ENCODE peak calls at places on chromosomes 4 and X, in six cellular contexts. G is IMR-90, D is lower leg skin, K is transverse colon, L is A549, Q is heart left ventricle. I is an unnamed sample.

GRCh38 chr4:81290818-81291217 is 75.8 kb upstream of the PRKG2 start:
- DNase-seq in G (no peak), Q (no peak), L (no peak), K (no peak), D (no peak), I (no peak)

GRCh38 chrX:139298437-139298836 is 232.1 kb upstream of the F9 start:
- DNase-seq in K (no peak), Q (no peak), G (no peak), L (no peak), D (no peak), I (no peak)

GRCh38 chr4:149961876-149962597 is 116.2 kb upstream of the DCLK2 start:
- DNase-seq in G (peak), D (no peak), L (peak), K (no peak), Q (no peak), I (no peak)

GRCh38 chr4:89422441-89422950 is 114.9 kb upstream of the GPRIN3 start:
- DNase-seq in G (no peak), Q (no peak), D (no peak), K (no peak), L (no peak), I (no peak)

GRCh38 chr4:167897116-167897515 is 195.2 kb upstream of the ANXA10 start:
- DNase-seq in Q (no peak), K (no peak), D (no peak), L (peak), G (peak), I (no peak)

GRCh38 chrX:68732906-68733493 is 85.5 kb downstream of the STARD8 start:
- DNase-seq in L (peak), G (peak), K (peak), Q (peak), D (peak), I (peak)

GRCh38 chr4:169311643-169312365 is 41.0 kb upstream of the SH3RF1 start:
- DNase-seq in Q (peak), G (peak), K (no peak), L (peak), D (no peak), I (no peak)

GRCh38 chrX:7116081-7116480 is 31.4 kb upstream of the STS start:
- DNase-seq in D (no peak), L (no peak), G (no peak), Q (no peak), K (no peak), I (no peak)

GRCh38 chr4:109548655-109549054 is 11.4 kb upstream of the MCUB start:
- DNase-seq in G (peak), D (no peak), L (no peak), Q (no peak), K (no peak), I (no peak)

GRCh38 chr4:119736559-119736958 is 108.0 kb upstream of the PDE5A start:
- DNase-seq in G (peak), L (no peak), Q (no peak), K (no peak), D (no peak), I (no peak)

GRCh38 chrX:74923942-74924448 is 1.3 kb downstream of the NEXMIF start:
- DNase-seq in G (no peak), K (peak), D (no peak), L (no peak), Q (no peak), I (no peak)

GRCh38 chr4:154660052-154660451 is 47.6 kb upstream of the FGG start:
- DNase-seq in L (peak), K (no peak), G (no peak), Q (no peak), D (no peak), I (no peak)

GRCh38 chrX:1465261-1466231 is 12.8 kb upstream of the ASMTL start:
- DNase-seq in Q (peak), G (no peak), D (peak), L (no peak), K (no peak), I (peak)

GRCh38 chr4:98516042-98516440 is 142.4 kb downstream of the TSPAN5 start:
- DNase-seq in L (peak), Q (no peak), K (no peak), G (peak), D (no peak), I (no peak)

GRCh38 chrX:101708180-101708579 is 48.5 kb upstream of the ARMCX2 start:
- DNase-seq in K (no peak), G (peak), L (no peak), Q (no peak), D (no peak), I (no peak)

GRCh38 chrX:140815868-140816267 is 106.3 kb downstream of the LINC00632 start:
- DNase-seq in G (peak), K (no peak), D (no peak), Q (no peak), L (no peak), I (no peak)

GRCh38 chr4:77697860-77698599 is 92.4 kb downstream of the CXCL13 start:
- DNase-seq in G (peak), L (peak), K (peak), Q (no peak), D (no peak), I (no peak)

GRCh38 chr4:6252051-6252450 is 17.6 kb upstream of the WFS1 start:
- DNase-seq in Q (no peak), K (no peak), G (no peak), D (no peak), L (no peak), I (no peak)

GRCh38 chr4:74855879-74856278 is 61.6 kb upstream of the BTC start:
- DNase-seq in G (no peak), L (no peak), K (no peak), D (no peak), Q (no peak), I (no peak)

GRCh38 chr4:88518911-88519310 is 4.7 kb downstream of the PYURF start:
- DNase-seq in Q (no peak), K (no peak), D (no peak), G (no peak), L (no peak), I (no peak)

GRCh38 chrX:44975666-44976263 is 102.8 kb downstream of the KDM6A start:
- DNase-seq in K (no peak), D (no peak), G (peak), Q (no peak), L (peak), I (no peak)

GRCh38 chr4:186204103-186204559 is 12.8 kb downstream of the CYP4V2 start:
- DNase-seq in Q (peak), D (peak), L (no peak), K (peak), G (peak), I (peak)

GRCh38 chrX:46574941-46575381 is 1.4 kb downstream of the CHST7 start:
- DNase-seq in K (no peak), D (peak), L (no peak), Q (no peak), G (no peak), I (no peak)

GRCh38 chr4:142021761-142022160 is 385.4 kb downstream of the IL15 start:
- DNase-seq in K (no peak), G (no peak), D (no peak), Q (no peak), L (no peak), I (no peak)

DNA sequence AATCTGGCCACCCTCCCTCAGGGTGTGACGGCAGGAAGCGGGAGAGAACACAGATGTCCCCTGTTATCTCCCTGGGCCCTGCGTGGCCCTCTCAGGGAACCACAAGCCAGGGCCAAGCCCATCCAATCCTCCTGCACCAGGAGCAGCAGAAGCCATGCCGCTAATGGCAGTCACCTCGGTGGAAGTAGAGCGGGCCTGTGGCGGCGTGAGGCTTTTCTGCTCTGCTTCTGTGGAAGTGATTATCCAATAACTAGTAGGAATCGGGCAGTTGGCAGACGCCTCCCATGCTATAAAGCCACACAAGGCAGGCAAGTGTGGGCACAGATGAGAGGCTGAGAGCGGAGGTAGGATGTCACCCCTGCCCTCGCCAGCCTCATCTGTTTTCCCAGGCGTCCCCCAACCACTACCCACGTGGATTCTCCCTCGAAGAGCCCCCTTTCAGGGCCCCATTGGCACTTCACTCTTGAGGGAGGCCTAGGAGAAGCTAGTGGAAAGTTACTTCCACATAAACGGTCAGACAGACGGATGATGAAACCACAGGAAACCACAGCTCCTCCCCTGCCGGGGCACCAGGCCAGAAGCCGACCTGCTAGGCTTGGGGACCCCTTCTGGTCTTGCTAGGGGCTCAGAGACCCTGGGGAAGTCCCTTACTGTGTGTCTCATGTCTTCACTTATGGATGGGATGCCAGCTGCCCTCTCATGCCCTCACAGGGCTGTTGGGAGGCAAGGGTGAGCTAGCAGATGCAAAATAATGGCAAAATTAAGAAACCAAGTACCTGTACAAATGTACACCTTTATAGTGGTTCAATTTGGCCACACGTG is 18.8 kb upstream of the TMSB4X start:
- DNase-seq in Q (peak), L (peak), G (peak), D (peak), K (peak), I (no peak)
- TF ChIP-seq POLR2A in Q (no peak), L (no peak), G (no peak), D (no peak), K (no peak), I (no peak)

DNA sequence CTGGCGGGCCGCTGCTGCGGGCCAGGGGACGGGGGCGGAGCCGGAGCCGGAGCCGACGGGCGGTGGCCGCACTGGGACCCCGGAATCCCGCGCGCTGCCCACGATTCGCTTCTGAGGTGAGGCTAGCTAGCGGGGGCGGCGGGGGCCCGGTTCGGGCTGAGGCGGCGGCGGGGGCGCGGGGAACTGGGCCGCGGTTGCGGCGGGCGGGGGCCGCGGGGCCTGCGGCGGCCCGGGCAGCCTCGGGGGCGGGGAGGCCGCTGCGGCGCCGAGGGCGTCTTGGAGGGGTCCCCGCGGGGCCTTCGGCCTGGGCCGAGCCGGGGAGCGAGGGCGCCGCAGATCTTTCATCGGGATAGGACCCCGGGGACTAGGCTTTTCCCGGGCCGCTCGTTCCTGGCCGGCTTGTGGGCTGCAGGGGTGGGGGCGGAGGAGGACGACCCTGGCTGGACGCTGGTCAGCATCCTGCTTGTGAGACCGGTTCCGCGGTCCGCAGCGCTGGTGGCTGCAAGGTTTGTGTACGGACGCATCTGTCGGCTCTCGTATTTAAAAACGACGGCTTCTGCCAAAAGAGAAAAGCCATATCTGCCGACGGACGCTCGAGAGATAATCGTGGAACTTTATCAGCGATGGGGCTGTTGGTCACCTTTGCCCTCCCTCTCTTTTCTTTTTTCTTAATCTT is 403 bp downstream of the ADD1 start:
- DNase-seq in K (peak), L (peak), Q (peak), G (peak), D (peak), I (peak)
- TF ChIP-seq POLR2A in K (no peak), L (no peak), Q (no peak), G (peak), D (no peak), I (no peak)

DNA sequence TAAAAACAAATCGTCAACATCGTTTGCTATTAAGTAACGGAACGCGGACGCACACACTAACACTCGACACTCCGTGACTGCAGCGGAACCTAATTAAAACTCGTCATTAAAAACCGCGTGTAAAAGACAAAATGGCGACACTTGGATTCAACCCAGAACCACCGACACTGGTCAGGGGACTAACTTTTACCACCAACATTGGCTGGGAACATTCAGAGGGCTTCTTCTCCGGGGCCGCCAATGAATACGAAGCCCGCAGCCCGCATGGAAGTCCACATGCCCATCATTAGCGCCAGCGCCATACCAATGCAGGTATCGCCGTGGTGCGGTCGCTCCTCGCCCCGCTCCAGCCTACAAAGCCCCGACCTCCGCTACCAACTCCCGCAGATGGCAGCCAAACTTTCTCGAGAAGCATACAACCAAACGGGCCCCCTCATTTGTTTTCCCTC is 498 bp downstream of the RBMX start:
- DNase-seq in D (no peak), G (no peak), L (peak), K (peak), Q (peak), I (no peak)
- TF ChIP-seq POLR2A in D (no peak), G (no peak), L (no peak), K (no peak), Q (no peak), I (no peak)

GRCh38 chr4:140756292-140757219 is at the start of gene TBC1D9:
- DNase-seq in K (peak), G (peak), Q (peak), L (peak), D (peak), I (peak)
- TF ChIP-seq POLR2A in K (peak), G (no peak), Q (no peak), L (peak), D (no peak), I (no peak)

GRCh38 chr4:2842667-2843022 is 999 bp upstream of the ADD1 start:
- DNase-seq in K (no peak), Q (no peak), G (no peak), L (no peak), D (no peak), I (no peak)

GRCh38 chr4:2847297-2847871 is 3.7 kb downstream of the ADD1 start:
- DNase-seq in Q (no peak), K (no peak), L (no peak), D (no peak), G (no peak), I (no peak)

GRCh38 chr4:2839060-2839459 is 4.6 kb upstream of the ADD1 start:
- DNase-seq in K (no peak), G (no peak), L (no peak), D (peak), Q (no peak), I (no peak)

GRCh38 chr4:2846172-2846571 is 2.5 kb downstream of the ADD1 start:
- DNase-seq in D (no peak), G (no peak), L (no peak), K (no peak), Q (no peak), I (no peak)

DNA sequence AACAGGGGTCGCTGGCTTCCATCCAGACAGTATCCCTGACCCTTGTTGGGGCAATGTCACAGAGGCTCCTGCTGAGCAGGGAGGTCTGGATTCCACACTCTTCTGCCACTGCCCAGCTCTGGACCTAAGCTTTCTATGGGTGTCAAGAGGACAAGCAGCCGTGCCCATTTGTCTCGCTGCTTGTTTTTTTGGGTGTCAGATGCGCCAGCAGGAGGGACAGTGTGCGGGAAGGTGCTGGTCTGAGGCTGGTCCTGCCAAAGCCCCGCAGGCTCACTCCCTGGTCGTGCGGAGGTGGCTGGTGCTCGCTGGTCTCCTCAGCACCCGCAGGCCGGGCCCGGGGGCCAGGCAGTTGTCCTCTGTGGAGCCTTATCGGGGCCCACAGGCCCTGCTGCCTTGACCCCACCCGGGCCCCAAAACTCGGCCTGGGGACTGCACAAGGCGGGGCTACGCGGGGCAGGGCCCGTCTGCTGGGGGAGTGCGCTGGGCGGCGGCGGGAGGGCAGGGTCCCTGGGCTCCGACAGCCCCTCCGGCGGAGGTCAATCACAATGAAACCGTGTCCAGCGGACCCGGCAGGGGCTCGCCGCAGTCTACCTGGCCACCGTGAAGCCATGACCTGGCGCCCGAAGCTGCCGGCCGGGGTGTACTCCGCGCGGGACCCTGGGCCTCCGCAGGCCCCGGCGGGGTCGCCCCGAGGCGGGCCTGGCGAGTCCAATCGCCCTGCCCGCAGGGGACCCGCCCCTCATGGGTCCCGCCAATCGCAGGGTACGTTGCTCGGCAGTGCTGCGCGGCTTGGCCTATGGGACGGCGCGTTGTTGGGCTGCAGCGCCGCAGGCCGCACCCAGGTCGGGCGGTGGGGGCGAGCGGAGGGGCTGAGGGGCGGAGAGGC is at the start of gene ADD1:
- DNase-seq in L (peak), K (peak), G (peak), D (peak), Q (peak), I (peak)
- TF ChIP-seq POLR2A in L (peak), K (peak), G (peak), D (no peak), Q (peak), I (no peak)

I was measured in suprapubic skin.